ENCODE peak calls at places on chromosomes 12 and 14, in six cellular contexts. One of them, this sample, is unnamed.

GRCh38 chr14:76810953-76811400 is 1.7 kb downstream of the ANGEL1 start:
- DNase-seq in fibroblast of lung: peak; percentile 59
- DNase-seq in heart right ventricle: no peak
- DNase-seq in astrocyte: peak; percentile 17
- DNase-seq in ovary: no peak
- DNase-seq in tibial nerve: peak; percentile 26
- DNase-seq in this sample: peak; percentile 32

GRCh38 chr12:55682087-55682796 is 25.5 kb downstream of the ITGA7 start:
- DNase-seq in fibroblast of lung: no peak
- DNase-seq in ovary: no peak
- DNase-seq in tibial nerve: no peak
- DNase-seq in heart right ventricle: no peak
- DNase-seq in astrocyte: no peak
- DNase-seq in this sample: no peak

GRCh38 chr14:20799955-20800544 is 2.6 kb downstream of the RNASE1 start:
- DNase-seq in ovary: no peak
- DNase-seq in tibial nerve: peak; percentile 31
- DNase-seq in astrocyte: no peak
- DNase-seq in fibroblast of lung: no peak
- DNase-seq in heart right ventricle: peak; percentile 59
- DNase-seq in this sample: no peak

GRCh38 chr12:122035292-122035691 is 13.6 kb downstream of the BCL7A start:
- DNase-seq in astrocyte: no peak
- DNase-seq in heart right ventricle: no peak
- DNase-seq in ovary: no peak
- DNase-seq in tibial nerve: no peak
- DNase-seq in fibroblast of lung: no peak
- DNase-seq in this sample: peak; percentile 70

GRCh38 chr12:26233620-26234019 is 38.2 kb downstream of the SSPN start:
- DNase-seq in fibroblast of lung: peak; percentile 44
- DNase-seq in tibial nerve: no peak
- DNase-seq in heart right ventricle: no peak
- DNase-seq in astrocyte: peak; percentile 60
- DNase-seq in ovary: no peak
- DNase-seq in this sample: no peak

GRCh38 chr12:25254271-25254880 is 3.6 kb upstream of the KRAS start:
- DNase-seq in heart right ventricle: no peak
- DNase-seq in fibroblast of lung: no peak
- DNase-seq in tibial nerve: no peak
- DNase-seq in astrocyte: peak; percentile 36
- DNase-seq in ovary: no peak
- DNase-seq in this sample: no peak

GRCh38 chr12:79597910-79598309 is 92.9 kb downstream of the PAWR start:
- DNase-seq in heart right ventricle: no peak
- DNase-seq in astrocyte: no peak
- DNase-seq in fibroblast of lung: no peak
- DNase-seq in tibial nerve: no peak
- DNase-seq in ovary: no peak
- DNase-seq in this sample: no peak

GRCh38 chr12:78181544-78182162 is 351.0 kb downstream of the NAV3 start:
- DNase-seq in ovary: no peak
- DNase-seq in fibroblast of lung: peak; percentile 68
- DNase-seq in tibial nerve: no peak
- DNase-seq in astrocyte: no peak
- DNase-seq in heart right ventricle: no peak
- DNase-seq in this sample: peak; percentile 41

GRCh38 chr12:80352476-80352875 is 91.6 kb upstream of the PTPRQ start:
- DNase-seq in tibial nerve: no peak
- DNase-seq in fibroblast of lung: no peak
- DNase-seq in ovary: no peak
- DNase-seq in heart right ventricle: no peak
- DNase-seq in astrocyte: peak; percentile 13
- DNase-seq in this sample: peak; percentile 65

GRCh38 chr12:63036216-63036973 is 101.4 kb upstream of the PPM1H start:
- DNase-seq in heart right ventricle: no peak
- DNase-seq in fibroblast of lung: no peak
- DNase-seq in ovary: no peak
- DNase-seq in tibial nerve: no peak
- DNase-seq in astrocyte: no peak
- DNase-seq in this sample: no peak

GRCh38 chr12:78964521-78964920 is 99.9 kb downstream of the SYT1 start:
- DNase-seq in ovary: no peak
- DNase-seq in astrocyte: no peak
- DNase-seq in tibial nerve: no peak
- DNase-seq in heart right ventricle: no peak
- DNase-seq in fibroblast of lung: no peak
- DNase-seq in this sample: no peak

GRCh38 chr14:68711551-68712437 is 81.1 kb downstream of the ZFP36L1 start:
- DNase-seq in tibial nerve: no peak
- DNase-seq in fibroblast of lung: no peak
- DNase-seq in astrocyte: no peak
- DNase-seq in ovary: no peak
- DNase-seq in heart right ventricle: no peak
- DNase-seq in this sample: no peak

GRCh38 chr12:48615681-48616080 is 45.8 kb upstream of the LALBA start:
- DNase-seq in heart right ventricle: no peak
- DNase-seq in tibial nerve: no peak
- DNase-seq in ovary: no peak
- DNase-seq in astrocyte: no peak
- DNase-seq in fibroblast of lung: no peak
- DNase-seq in this sample: peak; percentile 21

GRCh38 chr12:51687142-51687935 is 96.3 kb downstream of the SCN8A start:
- DNase-seq in ovary: no peak
- DNase-seq in fibroblast of lung: peak; percentile 52
- DNase-seq in tibial nerve: no peak
- DNase-seq in heart right ventricle: no peak
- DNase-seq in astrocyte: peak; percentile 28
- DNase-seq in this sample: no peak

GRCh38 chr14:36383674-36384421 is 63.4 kb upstream of the MBIP start:
- DNase-seq in heart right ventricle: peak; percentile 71
- DNase-seq in tibial nerve: peak; percentile 4
- DNase-seq in fibroblast of lung: no peak
- DNase-seq in ovary: no peak
- DNase-seq in astrocyte: no peak
- DNase-seq in this sample: peak; percentile 88

GRCh38 chr14:94111276-94112095 is 950 bp downstream of the IFI27 start:
- DNase-seq in ovary: peak; percentile 36
- DNase-seq in heart right ventricle: no peak
- DNase-seq in fibroblast of lung: no peak
- DNase-seq in tibial nerve: no peak
- DNase-seq in astrocyte: no peak
- DNase-seq in this sample: no peak

GRCh38 chr14:80926706-80927384 is 14.7 kb downstream of the CEP128 start:
- DNase-seq in tibial nerve: no peak
- DNase-seq in heart right ventricle: peak; percentile 7
- DNase-seq in fibroblast of lung: peak; percentile 8
- DNase-seq in astrocyte: peak; percentile 57
- DNase-seq in ovary: no peak
- DNase-seq in this sample: no peak

GRCh38 chr12:53638057-53638456 is 11.9 kb upstream of the ATF7 start:
- DNase-seq in ovary: no peak
- DNase-seq in heart right ventricle: no peak
- DNase-seq in astrocyte: no peak
- DNase-seq in fibroblast of lung: no peak
- DNase-seq in tibial nerve: no peak
- DNase-seq in this sample: no peak

DNA sequence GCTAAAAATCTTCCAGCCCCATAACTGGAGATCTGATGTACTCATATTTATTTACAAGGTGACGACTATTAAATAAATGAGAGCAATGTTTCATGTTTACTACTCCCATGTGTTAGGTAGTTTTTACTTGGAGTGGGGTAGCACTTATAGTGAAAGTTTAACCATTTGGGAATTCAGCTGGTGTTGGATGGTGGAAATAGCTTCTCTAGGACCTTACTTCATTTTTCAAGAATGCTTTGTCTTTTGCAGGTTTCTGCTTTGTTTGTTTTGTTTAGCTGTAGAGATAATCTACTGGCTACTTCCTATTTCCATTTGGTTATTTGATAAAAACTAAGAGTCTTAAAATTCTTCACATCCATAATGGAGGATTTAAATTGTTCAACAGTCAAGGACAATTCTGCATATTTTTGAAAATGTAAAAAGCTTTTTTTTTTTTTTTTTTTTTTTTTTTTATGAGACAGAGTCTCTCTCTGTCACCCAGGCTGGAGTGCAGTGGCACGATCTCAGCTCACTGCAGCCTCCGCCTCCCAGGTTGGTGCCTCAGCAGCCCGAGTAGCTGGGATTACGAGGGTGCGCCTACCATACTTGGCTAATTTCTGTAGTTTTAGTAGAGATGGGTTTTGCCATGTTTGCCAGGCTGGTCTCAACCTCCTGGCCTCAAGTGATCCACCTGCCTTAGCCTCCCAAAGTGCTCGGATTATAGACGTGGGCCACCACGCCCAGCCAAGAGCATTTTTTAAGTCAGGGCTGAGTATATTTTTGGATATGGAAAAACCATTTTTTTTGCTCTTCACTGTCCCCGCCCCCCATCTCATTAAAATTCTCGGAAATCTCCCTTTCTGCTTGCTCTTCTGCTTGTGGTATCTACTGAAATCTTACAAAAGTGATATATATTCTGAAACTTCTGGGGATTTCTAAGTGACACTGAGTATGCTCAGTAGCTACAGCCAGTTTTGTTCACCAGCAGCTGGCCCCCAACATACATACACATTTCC is 1.4 kb upstream of the ABCD2 start:
- DNase-seq in tibial nerve: no peak
- DNase-seq in heart right ventricle: no peak
- DNase-seq in astrocyte: no peak
- DNase-seq in fibroblast of lung: peak; percentile 5
- DNase-seq in ovary: no peak
- DNase-seq in this sample: no peak
- H3K36me3 ChIP-seq in tibial nerve: no peaks in the 10 kb centered on the region
- H3K36me3 ChIP-seq in heart right ventricle: no peaks in the 10 kb centered on the region
- H3K36me3 ChIP-seq in astrocyte: no peaks in the 10 kb centered on the region
- H3K36me3 ChIP-seq in fibroblast of lung: no peaks in the 10 kb centered on the region
- H3K36me3 ChIP-seq in ovary: no peaks in the 10 kb centered on the region
- H3K36me3 ChIP-seq in this sample: no peaks in the 10 kb centered on the region

DNA sequence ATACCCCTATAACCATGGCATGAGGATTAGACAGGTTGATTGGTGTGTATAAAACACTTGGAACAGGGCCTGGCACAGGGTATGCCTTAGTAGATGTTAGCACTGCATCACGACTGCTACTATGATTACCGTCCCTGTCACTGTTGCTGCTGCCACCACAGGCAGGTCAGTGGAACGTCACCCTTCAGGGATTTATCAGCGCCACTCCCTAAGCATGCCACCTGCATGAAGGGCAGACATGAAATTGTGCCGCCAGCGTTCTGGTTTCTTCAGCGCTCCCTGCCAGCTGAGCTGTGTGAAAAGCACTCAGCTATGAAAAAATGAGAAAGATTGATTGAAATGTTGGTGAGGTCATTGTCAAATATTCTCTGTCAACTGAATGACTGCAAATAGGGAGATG is 477.0 kb downstream of the DPF3 start:
- DNase-seq in heart right ventricle: no peak
- DNase-seq in astrocyte: no peak
- DNase-seq in fibroblast of lung: no peak
- DNase-seq in ovary: no peak
- DNase-seq in tibial nerve: no peak
- DNase-seq in this sample: no peak
- TF ChIP-seq CTCF in heart right ventricle: no peak
- TF ChIP-seq CTCF in astrocyte: no peak
- TF ChIP-seq CTCF in fibroblast of lung: no peak
- TF ChIP-seq CTCF in ovary: no peak
- TF ChIP-seq CTCF in tibial nerve: no peak
- TF ChIP-seq CTCF in this sample: no peak

GRCh38 chr14:50040905-50041465 is 75.4 kb downstream of the VCPKMT start:
- DNase-seq in tibial nerve: no peak
- DNase-seq in ovary: no peak
- DNase-seq in astrocyte: no peak
- DNase-seq in heart right ventricle: no peak
- DNase-seq in fibroblast of lung: no peak
- DNase-seq in this sample: no peak
- H3K4me3 ChIP-seq in tibial nerve: no peak overlapping the region
- H3K4me3 ChIP-seq in ovary: no peak overlapping the region
- H3K4me3 ChIP-seq in astrocyte: no peak overlapping the region
- H3K4me3 ChIP-seq in heart right ventricle: no peak overlapping the region
- H3K4me3 ChIP-seq in fibroblast of lung: no peak overlapping the region
- H3K4me3 ChIP-seq in this sample: no peak overlapping the region

GRCh38 chr12:111693818-111694217 is 8.0 kb downstream of the ACAD10 start:
- DNase-seq in ovary: no peak
- DNase-seq in tibial nerve: no peak
- DNase-seq in astrocyte: no peak
- DNase-seq in fibroblast of lung: no peak
- DNase-seq in heart right ventricle: no peak
- DNase-seq in this sample: no peak
- H3K36me3 ChIP-seq in ovary: no peaks in the 10 kb centered on the region
- H3K36me3 ChIP-seq in tibial nerve: no peaks in the 10 kb centered on the region
- H3K36me3 ChIP-seq in astrocyte: peaks cover 9% of the 10 kb centered on the region
- H3K36me3 ChIP-seq in fibroblast of lung: peaks cover 4% of the 10 kb centered on the region
- H3K36me3 ChIP-seq in heart right ventricle: peaks cover 68% of the 10 kb centered on the region
- H3K36me3 ChIP-seq in this sample: peaks cover 5% of the 10 kb centered on the region

GRCh38 chr12:104370989-104371870 is 67.7 kb downstream of the EID3 start:
- DNase-seq in astrocyte: peak; percentile 71
- DNase-seq in heart right ventricle: no peak
- DNase-seq in fibroblast of lung: no peak
- DNase-seq in tibial nerve: no peak
- DNase-seq in ovary: no peak
- DNase-seq in this sample: peak; percentile 59
- TF ChIP-seq CTCF in astrocyte: no peak
- TF ChIP-seq CTCF in heart right ventricle: no peak
- TF ChIP-seq CTCF in fibroblast of lung: no peak
- TF ChIP-seq CTCF in tibial nerve: no peak
- TF ChIP-seq CTCF in ovary: no peak
- TF ChIP-seq CTCF in this sample: no peak

GRCh38 chr12:102964872-102965271 is 7.4 kb downstream of the ASCL1 start:
- DNase-seq in heart right ventricle: no peak
- DNase-seq in astrocyte: no peak
- DNase-seq in tibial nerve: no peak
- DNase-seq in fibroblast of lung: no peak
- DNase-seq in ovary: no peak
- DNase-seq in this sample: no peak
- H3K4me3 ChIP-seq in heart right ventricle: no peak overlapping the region
- H3K4me3 ChIP-seq in astrocyte: no peak overlapping the region
- H3K4me3 ChIP-seq in tibial nerve: no peak overlapping the region
- H3K4me3 ChIP-seq in fibroblast of lung: no peak overlapping the region
- H3K4me3 ChIP-seq in ovary: no peak overlapping the region
- H3K4me3 ChIP-seq in this sample: no peak overlapping the region